ENCODE peak calls at places on chromosomes 1 and 21, in eight cellular contexts. J is endothelial cell; S is testis; V is endodermal cell; W is RCC 7860; P is amniotic stem cell; K is NCI-H1436; T is activated CD4-positive, alpha-beta T cell treated with anti-CD3 and anti-CD28 coated beads, Interleukin-2, amount 50 U/mL, for 48 hours. Y is an unnamed sample.

GRCh38 chr1:205012416-205013140 is 30.4 kb upstream of the CNTN2 start:
- DNase-seq in J (no peak), S (no peak), V (peak; percentile 75), W (no peak), P (no peak), K (peak; percentile 36), T (no peak), Y (no peak)

GRCh38 chr1:119217429-119217828 is 77.0 kb upstream of the WARS2 start:
- DNase-seq in J (no peak), S (no peak), V (no peak), W (no peak), P (no peak), K (no peak), T (no peak), Y (no peak)

GRCh38 chr1:228098323-228098931 is 4.7 kb downstream of the C1orf35 start:
- DNase-seq in J (no peak), S (no peak), V (peak; percentile 40), W (no peak), P (no peak), K (no peak), T (peak; percentile 2), Y (no peak)

GRCh38 chr1:156768610-156769295 is 1.4 kb downstream of the PRCC start:
- DNase-seq in J (no peak), S (no peak), V (no peak), W (no peak), P (no peak), K (no peak), T (no peak), Y (no peak)

GRCh38 chr1:206944703-206945102 is 1.6 kb downstream of the PIGR start:
- DNase-seq in J (no peak), S (no peak), V (no peak), W (no peak), P (no peak), K (no peak), T (no peak), Y (no peak)

GRCh38 chr1:167669209-167670139 is 39.4 kb downstream of the RCSD1 start:
- DNase-seq in J (no peak), S (no peak), V (no peak), W (no peak), P (no peak), K (no peak), T (no peak), Y (no peak)

GRCh38 chr1:47572731-47573505 is 135.1 kb downstream of the FOXD2 start:
- DNase-seq in J (no peak), S (no peak), V (peak; percentile 77), W (no peak), P (no peak), K (no peak), T (no peak), Y (no peak)

GRCh38 chr1:164423136-164423535 is 135.8 kb upstream of the PBX1 start:
- DNase-seq in J (no peak), S (no peak), V (peak; percentile 47), W (no peak), P (no peak), K (no peak), T (no peak), Y (no peak)

GRCh38 chr1:194829492-194829891 is 1643.1 kb upstream of the B3GALT2 start:
- DNase-seq in J (no peak), S (no peak), V (no peak), W (no peak), P (no peak), K (no peak), T (no peak), Y (no peak)

GRCh38 chr1:30460661-30461060 is 262.7 kb downstream of the MATN1 start:
- DNase-seq in J (no peak), S (no peak), V (no peak), W (no peak), P (no peak), K (no peak), T (no peak), Y (no peak)

GRCh38 chr1:108590947-108591346 is 31.0 kb downstream of the EEIG2 start:
- DNase-seq in J (no peak), S (no peak), V (no peak), W (peak; percentile 84), P (peak; percentile 83), K (no peak), T (no peak), Y (no peak)

GRCh38 chr21:32916088-32916487 is 109.6 kb upstream of the OLIG2 start:
- DNase-seq in J (no peak), S (no peak), V (no peak), W (no peak), P (no peak), K (no peak), T (no peak), Y (no peak)

GRCh38 chr1:62117416-62117815 is 77.2 kb upstream of the L1TD1 start:
- DNase-seq in J (no peak), S (no peak), V (no peak), W (no peak), P (no peak), K (no peak), T (no peak), Y (no peak)

GRCh38 chr21:42567861-42568260 is 54.2 kb downstream of the SLC37A1 start:
- DNase-seq in J (no peak), S (peak; percentile 4), V (peak; percentile 6), W (no peak), P (no peak), K (no peak), T (no peak), Y (peak; percentile 25)

GRCh38 chr21:32613436-32614043 is 1.4 kb upstream of the CFAP298 start:
- DNase-seq in J (no peak), S (no peak), V (no peak), W (no peak), P (no peak), K (no peak), T (no peak), Y (no peak)

GRCh38 chr1:91766883-91767282 is 119.1 kb downstream of the TGFBR3 start:
- DNase-seq in J (no peak), S (no peak), V (no peak), W (no peak), P (no peak), K (no peak), T (no peak), Y (no peak)

GRCh38 chr1:239816090-239816812 is 275.4 kb upstream of the FMN2 start:
- DNase-seq in J (peak; percentile 22), S (no peak), V (peak; percentile 87), W (peak; percentile 29), P (peak; percentile 10), K (no peak), T (no peak), Y (peak; percentile 67)

GRCh38 chr1:53324728-53325297 is 3.1 kb downstream of the LRP8 start:
- DNase-seq in J (no peak), S (peak; percentile 66), V (no peak), W (no peak), P (no peak), K (no peak), T (no peak), Y (no peak)